ENCODE peak calls at places on chromosomes 16 and 17, in ten cellular contexts. One of them, this sample, is unnamed.
A peak's percentile ranks its signal among the peaks of the same experiment; 100 is the strongest.

GRCh38 chr16:287298-287811 is 4.4 kb downstream of the PDIA2 start:
- DNase-seq in ovary: no peak
- DNase-seq in right cardiac atrium: no peak
- DNase-seq in heart left ventricle: no peak
- DNase-seq in esophagus squamous epithelium: no peak
- DNase-seq in tibial nerve: no peak
- DNase-seq in cardiac muscle cell: no peak
- DNase-seq in body of pancreas: peak; percentile 57
- DNase-seq in testis: no peak
- DNase-seq in mesendoderm: no peak
- DNase-seq in this sample: no peak

GRCh38 chr16:87848676-87849345 is 20.5 kb downstream of the SLC7A5 start:
- DNase-seq in tibial nerve: no peak
- DNase-seq in ovary: no peak
- DNase-seq in body of pancreas: peak; percentile 56
- DNase-seq in cardiac muscle cell: no peak
- DNase-seq in heart left ventricle: no peak
- DNase-seq in right cardiac atrium: no peak
- DNase-seq in mesendoderm: no peak
- DNase-seq in esophagus squamous epithelium: no peak
- DNase-seq in testis: no peak
- DNase-seq in this sample: no peak

GRCh38 chr16:31093132-31093703 is 1.4 kb downstream of the VKORC1 start:
- DNase-seq in esophagus squamous epithelium: no peak
- DNase-seq in body of pancreas: no peak
- DNase-seq in right cardiac atrium: peak; percentile 36
- DNase-seq in ovary: no peak
- DNase-seq in testis: no peak
- DNase-seq in mesendoderm: peak; percentile 74
- DNase-seq in cardiac muscle cell: peak; percentile 47
- DNase-seq in tibial nerve: no peak
- DNase-seq in heart left ventricle: no peak
- DNase-seq in this sample: no peak

GRCh38 chr16:2749476-2749875 is 3.0 kb upstream of the SRRM2 start:
- DNase-seq in testis: no peak
- DNase-seq in cardiac muscle cell: no peak
- DNase-seq in body of pancreas: no peak
- DNase-seq in right cardiac atrium: no peak
- DNase-seq in mesendoderm: no peak
- DNase-seq in tibial nerve: no peak
- DNase-seq in ovary: no peak
- DNase-seq in esophagus squamous epithelium: no peak
- DNase-seq in heart left ventricle: no peak
- DNase-seq in this sample: no peak

GRCh38 chr16:19698480-19699465 is 19.3 kb downstream of the KNOP1 start:
- DNase-seq in tibial nerve: peak; percentile 31
- DNase-seq in esophagus squamous epithelium: no peak
- DNase-seq in right cardiac atrium: no peak
- DNase-seq in heart left ventricle: no peak
- DNase-seq in mesendoderm: no peak
- DNase-seq in cardiac muscle cell: peak; percentile 71
- DNase-seq in testis: no peak
- DNase-seq in ovary: no peak
- DNase-seq in body of pancreas: no peak
- DNase-seq in this sample: no peak

GRCh38 chr17:27600471-27600870 is 30.5 kb upstream of the LGALS9 start:
- DNase-seq in cardiac muscle cell: no peak
- DNase-seq in right cardiac atrium: no peak
- DNase-seq in body of pancreas: no peak
- DNase-seq in heart left ventricle: no peak
- DNase-seq in ovary: no peak
- DNase-seq in mesendoderm: no peak
- DNase-seq in tibial nerve: no peak
- DNase-seq in testis: no peak
- DNase-seq in esophagus squamous epithelium: no peak
- DNase-seq in this sample: no peak

GRCh38 chr17:34122529-34122928 is 132.6 kb upstream of the CCL2 start:
- DNase-seq in testis: no peak
- DNase-seq in ovary: no peak
- DNase-seq in tibial nerve: no peak
- DNase-seq in heart left ventricle: no peak
- DNase-seq in right cardiac atrium: no peak
- DNase-seq in esophagus squamous epithelium: no peak
- DNase-seq in body of pancreas: no peak
- DNase-seq in mesendoderm: no peak
- DNase-seq in cardiac muscle cell: no peak
- DNase-seq in this sample: no peak

GRCh38 chr16:89860747-89861304 is 12.6 kb upstream of the TCF25 start:
- DNase-seq in tibial nerve: peak; percentile 57
- DNase-seq in body of pancreas: peak; percentile 76
- DNase-seq in esophagus squamous epithelium: no peak
- DNase-seq in ovary: peak; percentile 80
- DNase-seq in right cardiac atrium: peak; percentile 86
- DNase-seq in testis: peak; percentile 63
- DNase-seq in mesendoderm: peak; percentile 69
- DNase-seq in heart left ventricle: peak; percentile 65
- DNase-seq in cardiac muscle cell: peak; percentile 55
- DNase-seq in this sample: no peak

GRCh38 chr16:48447940-48448536 is 62.8 kb upstream of the SIAH1 start:
- DNase-seq in heart left ventricle: no peak
- DNase-seq in tibial nerve: no peak
- DNase-seq in esophagus squamous epithelium: no peak
- DNase-seq in testis: peak; percentile 12
- DNase-seq in right cardiac atrium: no peak
- DNase-seq in ovary: no peak
- DNase-seq in body of pancreas: no peak
- DNase-seq in cardiac muscle cell: no peak
- DNase-seq in mesendoderm: no peak
- DNase-seq in this sample: no peak

GRCh38 chr16:48444574-48444973 is 59.4 kb upstream of the SIAH1 start:
- DNase-seq in body of pancreas: no peak
- DNase-seq in tibial nerve: no peak
- DNase-seq in testis: no peak
- DNase-seq in right cardiac atrium: no peak
- DNase-seq in heart left ventricle: peak; percentile 46
- DNase-seq in esophagus squamous epithelium: no peak
- DNase-seq in mesendoderm: no peak
- DNase-seq in cardiac muscle cell: peak; percentile 91
- DNase-seq in ovary: no peak
- DNase-seq in this sample: peak; percentile 51

GRCh38 chr16:48447428-48447827 is 62.2 kb upstream of the SIAH1 start:
- DNase-seq in testis: no peak
- DNase-seq in right cardiac atrium: no peak
- DNase-seq in tibial nerve: no peak
- DNase-seq in body of pancreas: no peak
- DNase-seq in cardiac muscle cell: no peak
- DNase-seq in ovary: no peak
- DNase-seq in esophagus squamous epithelium: no peak
- DNase-seq in mesendoderm: no peak
- DNase-seq in heart left ventricle: no peak
- DNase-seq in this sample: no peak

GRCh38 chr16:48446534-48446920 is 61.3 kb upstream of the SIAH1 start:
- DNase-seq in heart left ventricle: no peak
- DNase-seq in testis: no peak
- DNase-seq in body of pancreas: no peak
- DNase-seq in right cardiac atrium: no peak
- DNase-seq in esophagus squamous epithelium: no peak
- DNase-seq in cardiac muscle cell: no peak
- DNase-seq in ovary: no peak
- DNase-seq in mesendoderm: no peak
- DNase-seq in tibial nerve: no peak
- DNase-seq in this sample: no peak

GRCh38 chr16:48445782-48446533 is 60.7 kb upstream of the SIAH1 start:
- DNase-seq in esophagus squamous epithelium: no peak
- DNase-seq in tibial nerve: no peak
- DNase-seq in ovary: no peak
- DNase-seq in body of pancreas: no peak
- DNase-seq in mesendoderm: no peak
- DNase-seq in right cardiac atrium: no peak
- DNase-seq in cardiac muscle cell: no peak
- DNase-seq in testis: no peak
- DNase-seq in heart left ventricle: no peak
- DNase-seq in this sample: no peak
- H3K27ac ChIP-seq in esophagus squamous epithelium: no peak overlapping the region
- H3K27ac ChIP-seq in tibial nerve: peak overlapping the region; percentile 74
- H3K27ac ChIP-seq in ovary: no peak overlapping the region
- H3K27ac ChIP-seq in body of pancreas: no peak overlapping the region
- H3K27ac ChIP-seq in mesendoderm: no peak overlapping the region
- H3K27ac ChIP-seq in right cardiac atrium: no peak overlapping the region
- H3K27ac ChIP-seq in cardiac muscle cell: no peak overlapping the region
- H3K27ac ChIP-seq in testis: no peak overlapping the region
- H3K27ac ChIP-seq in heart left ventricle: no peak overlapping the region
- H3K27ac ChIP-seq in this sample: no peak overlapping the region

GRCh38 chr17:28720247-28720996 is 637 bp downstream of the RPL23A start:
- DNase-seq in heart left ventricle: no peak
- DNase-seq in mesendoderm: peak; percentile 32
- DNase-seq in cardiac muscle cell: no peak
- DNase-seq in testis: no peak
- DNase-seq in body of pancreas: no peak
- DNase-seq in right cardiac atrium: no peak
- DNase-seq in esophagus squamous epithelium: no peak
- DNase-seq in tibial nerve: no peak
- DNase-seq in ovary: no peak
- DNase-seq in this sample: no peak

GRCh38 chr17:28723159-28723835 is 2.7 kb downstream of the TLCD1 start:
- DNase-seq in esophagus squamous epithelium: no peak
- DNase-seq in body of pancreas: no peak
- DNase-seq in mesendoderm: no peak
- DNase-seq in heart left ventricle: no peak
- DNase-seq in ovary: no peak
- DNase-seq in cardiac muscle cell: no peak
- DNase-seq in tibial nerve: no peak
- DNase-seq in right cardiac atrium: no peak
- DNase-seq in testis: no peak
- DNase-seq in this sample: no peak

GRCh38 chr17:28724500-28725165 is 1.4 kb downstream of the TLCD1 start:
- DNase-seq in body of pancreas: no peak
- DNase-seq in heart left ventricle: no peak
- DNase-seq in esophagus squamous epithelium: no peak
- DNase-seq in right cardiac atrium: peak; percentile 20
- DNase-seq in cardiac muscle cell: no peak
- DNase-seq in mesendoderm: peak; percentile 37
- DNase-seq in testis: no peak
- DNase-seq in ovary: no peak
- DNase-seq in tibial nerve: no peak
- DNase-seq in this sample: no peak

GRCh38 chr17:28725166-28725659 is 820 bp downstream of the TLCD1 start:
- DNase-seq in cardiac muscle cell: peak; percentile 63
- DNase-seq in right cardiac atrium: peak; percentile 33
- DNase-seq in body of pancreas: no peak
- DNase-seq in testis: no peak
- DNase-seq in heart left ventricle: no peak
- DNase-seq in tibial nerve: no peak
- DNase-seq in mesendoderm: peak; percentile 79
- DNase-seq in esophagus squamous epithelium: no peak
- DNase-seq in ovary: no peak
- DNase-seq in this sample: no peak

DNA sequence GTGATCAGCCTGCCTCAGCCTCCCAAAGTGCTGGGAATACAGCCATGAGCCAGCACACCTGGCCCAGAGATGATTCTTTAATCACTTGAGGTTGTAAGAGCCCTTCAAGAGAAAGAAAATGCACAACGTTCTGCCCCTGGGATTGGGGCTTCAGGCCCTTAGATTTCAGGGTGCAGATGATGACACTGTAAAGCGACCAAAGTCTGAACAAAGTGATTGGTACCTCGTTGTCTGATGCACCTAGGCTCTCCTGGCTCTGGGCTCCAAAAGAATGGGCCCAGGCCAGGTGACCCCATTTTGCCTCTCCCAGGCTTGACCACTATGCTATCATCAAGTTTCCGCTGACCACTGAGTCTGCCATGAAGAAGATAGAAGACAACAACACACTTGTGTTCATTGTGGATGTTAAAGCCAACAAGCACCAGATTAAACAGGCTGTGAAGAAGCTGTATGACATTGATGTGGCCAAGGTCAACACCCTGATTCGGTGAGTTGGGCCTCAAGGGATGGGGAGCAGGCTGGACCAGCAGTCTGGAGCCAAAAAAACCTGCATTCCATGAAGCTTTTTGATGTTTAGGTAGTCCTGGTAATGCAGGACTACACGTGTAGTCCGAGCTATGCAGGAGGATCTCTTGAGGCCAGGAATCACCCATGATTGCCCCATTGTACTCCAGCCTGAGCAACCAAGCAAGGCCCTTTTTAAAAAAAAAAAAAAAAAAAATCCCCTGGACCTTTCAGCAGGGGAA is 2.8 kb downstream of the RPL23A start:
- DNase-seq in testis: no peak
- DNase-seq in cardiac muscle cell: no peak
- DNase-seq in esophagus squamous epithelium: no peak
- DNase-seq in mesendoderm: no peak
- DNase-seq in tibial nerve: no peak
- DNase-seq in heart left ventricle: no peak
- DNase-seq in right cardiac atrium: no peak
- DNase-seq in body of pancreas: no peak
- DNase-seq in ovary: no peak
- DNase-seq in this sample: no peak
- H3K27ac ChIP-seq in testis: no peak overlapping the region
- H3K27ac ChIP-seq in cardiac muscle cell: no peak overlapping the region
- H3K27ac ChIP-seq in esophagus squamous epithelium: peak overlapping the region; percentile 99
- H3K27ac ChIP-seq in mesendoderm: no peak overlapping the region
- H3K27ac ChIP-seq in tibial nerve: no peak overlapping the region
- H3K27ac ChIP-seq in heart left ventricle: no peak overlapping the region
- H3K27ac ChIP-seq in right cardiac atrium: no peak overlapping the region
- H3K27ac ChIP-seq in body of pancreas: no peak overlapping the region
- H3K27ac ChIP-seq in ovary: no peak overlapping the region
- H3K27ac ChIP-seq in this sample: peak overlapping the region; percentile 99

GRCh38 chr17:74449306-74449705 is 17.1 kb upstream of the CD300A start:
- DNase-seq in mesendoderm: no peak
- DNase-seq in right cardiac atrium: no peak
- DNase-seq in esophagus squamous epithelium: no peak
- DNase-seq in ovary: no peak
- DNase-seq in cardiac muscle cell: no peak
- DNase-seq in heart left ventricle: no peak
- DNase-seq in testis: no peak
- DNase-seq in tibial nerve: no peak
- DNase-seq in body of pancreas: no peak
- DNase-seq in this sample: no peak

GRCh38 chr17:74448774-74449173 is 16.9 kb downstream of the GPRC5C start:
- DNase-seq in heart left ventricle: no peak
- DNase-seq in mesendoderm: no peak
- DNase-seq in right cardiac atrium: no peak
- DNase-seq in cardiac muscle cell: no peak
- DNase-seq in testis: no peak
- DNase-seq in ovary: no peak
- DNase-seq in body of pancreas: no peak
- DNase-seq in tibial nerve: no peak
- DNase-seq in esophagus squamous epithelium: no peak
- DNase-seq in this sample: no peak

GRCh38 chr17:74450925-74451403 is 15.5 kb upstream of the CD300A start:
- DNase-seq in body of pancreas: no peak
- DNase-seq in right cardiac atrium: no peak
- DNase-seq in mesendoderm: no peak
- DNase-seq in esophagus squamous epithelium: no peak
- DNase-seq in testis: no peak
- DNase-seq in tibial nerve: no peak
- DNase-seq in ovary: no peak
- DNase-seq in cardiac muscle cell: no peak
- DNase-seq in heart left ventricle: no peak
- DNase-seq in this sample: no peak

GRCh38 chr17:74450231-74450630 is 16.2 kb upstream of the CD300A start:
- DNase-seq in body of pancreas: no peak
- DNase-seq in mesendoderm: no peak
- DNase-seq in esophagus squamous epithelium: no peak
- DNase-seq in right cardiac atrium: no peak
- DNase-seq in heart left ventricle: no peak
- DNase-seq in ovary: no peak
- DNase-seq in testis: no peak
- DNase-seq in cardiac muscle cell: no peak
- DNase-seq in tibial nerve: no peak
- DNase-seq in this sample: no peak

GRCh38 chr17:74449773-74450172 is 16.7 kb upstream of the CD300A start:
- DNase-seq in esophagus squamous epithelium: no peak
- DNase-seq in heart left ventricle: no peak
- DNase-seq in tibial nerve: no peak
- DNase-seq in testis: no peak
- DNase-seq in cardiac muscle cell: no peak
- DNase-seq in body of pancreas: peak; percentile 54
- DNase-seq in ovary: no peak
- DNase-seq in right cardiac atrium: no peak
- DNase-seq in mesendoderm: no peak
- DNase-seq in this sample: no peak
- H3K27ac ChIP-seq in esophagus squamous epithelium: no peak overlapping the region
- H3K27ac ChIP-seq in heart left ventricle: peak overlapping the region; percentile 90
- H3K27ac ChIP-seq in tibial nerve: peak overlapping the region; percentile 80
- H3K27ac ChIP-seq in testis: no peak overlapping the region
- H3K27ac ChIP-seq in cardiac muscle cell: no peak overlapping the region
- H3K27ac ChIP-seq in body of pancreas: no peak overlapping the region
- H3K27ac ChIP-seq in ovary: no peak overlapping the region
- H3K27ac ChIP-seq in right cardiac atrium: peak overlapping the region; percentile 43
- H3K27ac ChIP-seq in mesendoderm: no peak overlapping the region
- H3K27ac ChIP-seq in this sample: no peak overlapping the region

DNA sequence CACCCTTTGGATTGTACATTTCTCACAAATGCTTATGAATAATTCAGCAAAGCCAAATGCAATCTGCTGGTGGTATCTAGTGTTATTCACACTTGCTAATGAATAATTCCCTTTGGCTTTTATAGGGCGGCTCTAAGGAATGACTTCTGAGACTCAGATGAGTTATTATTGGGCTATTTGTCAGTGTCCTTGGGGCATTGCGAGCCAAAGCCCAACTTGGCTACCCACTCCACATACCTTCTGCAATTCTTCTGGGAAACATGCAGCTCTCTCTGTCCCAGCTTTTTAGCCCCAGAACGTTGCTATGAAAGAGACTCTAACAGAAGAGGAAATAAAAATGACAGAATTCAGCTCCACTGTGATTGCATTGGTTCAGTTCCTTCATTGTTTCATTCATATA is 41.2 kb downstream of the FTO start:
- DNase-seq in right cardiac atrium: no peak
- DNase-seq in esophagus squamous epithelium: no peak
- DNase-seq in cardiac muscle cell: peak; percentile 42
- DNase-seq in heart left ventricle: no peak
- DNase-seq in body of pancreas: peak; percentile 18
- DNase-seq in mesendoderm: peak; percentile 29
- DNase-seq in ovary: no peak
- DNase-seq in tibial nerve: no peak
- DNase-seq in testis: no peak
- DNase-seq in this sample: no peak
- H3K27ac ChIP-seq in right cardiac atrium: no peak overlapping the region
- H3K27ac ChIP-seq in esophagus squamous epithelium: peak overlapping the region; percentile 13
- H3K27ac ChIP-seq in cardiac muscle cell: no peak overlapping the region
- H3K27ac ChIP-seq in heart left ventricle: no peak overlapping the region
- H3K27ac ChIP-seq in body of pancreas: peak overlapping the region; percentile 73
- H3K27ac ChIP-seq in mesendoderm: no peak overlapping the region
- H3K27ac ChIP-seq in ovary: no peak overlapping the region
- H3K27ac ChIP-seq in tibial nerve: no peak overlapping the region
- H3K27ac ChIP-seq in testis: no peak overlapping the region
- H3K27ac ChIP-seq in this sample: peak overlapping the region; percentile 81

This sample was measured in epithelial cell of prostate.